ENCODE peak calls at places on chromosomes 2 and 18, in nine cellular contexts. Y is CD8-positive, alpha-beta T cell; G is HL-60; T is naive thymus-derived CD4-positive, alpha-beta T cell; X is activated T-cell treated with anti-CD3 and anti-CD28 coated beads for 1 hour; A is A172; C is H54; J is glutamatergic neuron; U is fibroblast of pulmonary artery. P is an unnamed sample.

GRCh38 chr18:317618-318017 is 49.8 kb upstream of the THOC1 start:
- DNase-seq in C (no peak), U (no peak), Y (no peak), J (no peak), X (no peak), G (no peak), A (no peak), T (no peak), P (no peak)

GRCh38 chr2:111238336-111238735 is 117.6 kb downstream of the BCL2L11 start:
- DNase-seq in X (no peak), G (peak), A (no peak), U (no peak), Y (no peak), T (no peak), J (no peak), C (no peak), P (peak)

GRCh38 chr2:113173563-113174368 is at the start of gene PSD4:
- DNase-seq in U (no peak), T (peak), C (no peak), X (peak), J (no peak), A (peak), G (peak), Y (peak), P (no peak)

GRCh38 chr2:2636813-2637212 is 305.7 kb upstream of the MYT1L start:
- DNase-seq in X (no peak), C (no peak), J (no peak), G (no peak), T (no peak), Y (no peak), A (no peak), U (no peak), P (no peak)

GRCh38 chr2:71716697-71717624 is 263.6 kb downstream of the DYSF start:
- DNase-seq in G (no peak), A (peak), T (no peak), J (no peak), C (peak), Y (no peak), U (peak), X (no peak), P (peak)

GRCh38 chr2:155372969-155373368 is 674.5 kb downstream of the KCNJ3 start:
- DNase-seq in X (no peak), Y (no peak), A (peak), U (peak), C (no peak), T (no peak), G (no peak), J (no peak), P (peak)

GRCh38 chr18:77983270-77983669 is 733.6 kb downstream of the GALR1 start:
- DNase-seq in J (no peak), U (no peak), C (no peak), Y (no peak), G (no peak), A (no peak), X (no peak), T (no peak), P (no peak)

GRCh38 chr2:59998324-59998723 is 555.1 kb downstream of the BCL11A start:
- DNase-seq in G (no peak), Y (no peak), X (no peak), C (no peak), T (no peak), U (no peak), A (no peak), J (no peak), P (no peak)

GRCh38 chr18:59649575-59649974 is 47.6 kb downstream of the CCBE1 start:
- DNase-seq in C (no peak), X (no peak), J (no peak), Y (no peak), G (no peak), A (no peak), T (no peak), U (no peak), P (no peak)

GRCh38 chr18:22710628-22711380 is 222.3 kb upstream of the RBBP8 start:
- DNase-seq in T (no peak), Y (no peak), G (no peak), X (no peak), J (peak), A (peak), U (peak), C (peak), P (peak)

GRCh38 chr2:636151-636621 is 41.0 kb downstream of the TMEM18 start:
- DNase-seq in A (no peak), T (no peak), U (no peak), G (no peak), Y (no peak), J (no peak), X (no peak), C (no peak), P (no peak)

GRCh38 chr2:54635554-54636152 is 87.8 kb upstream of the EML6 start:
- DNase-seq in C (no peak), X (no peak), T (no peak), Y (no peak), U (peak), G (no peak), A (peak), J (no peak), P (peak)

GRCh38 chr2:230691005-230691647 is 21.5 kb upstream of the CAB39 start:
- DNase-seq in U (peak), Y (no peak), G (no peak), T (no peak), C (peak), J (no peak), X (no peak), A (peak), P (peak)

GRCh38 chr18:61602836-61603235 is 269.6 kb downstream of the CDH20 start:
- DNase-seq in X (no peak), J (no peak), Y (no peak), T (no peak), A (peak), C (no peak), U (no peak), G (no peak), P (no peak)

GRCh38 chr2:118672571-118673158 is 174.8 kb downstream of the EN1 start:
- DNase-seq in T (no peak), G (no peak), A (peak), J (no peak), C (no peak), Y (no peak), X (no peak), U (peak), P (no peak)

GRCh38 chr2:219447242-219448098 is 12.8 kb downstream of the SPEG start:
- DNase-seq in J (no peak), X (no peak), Y (no peak), C (no peak), T (no peak), G (no peak), U (no peak), A (no peak), P (peak)

GRCh38 chr2:234979204-234980167 is 27.7 kb downstream of the SH3BP4 start:
- DNase-seq in C (no peak), X (no peak), G (no peak), T (no peak), J (no peak), Y (no peak), A (no peak), U (peak), P (peak)

GRCh38 chr2:230711224-230711623 is 1.4 kb upstream of the CAB39 start:
- DNase-seq in U (no peak), G (peak), T (no peak), C (no peak), X (no peak), Y (no peak), J (no peak), A (no peak), P (no peak)

GRCh38 chr2:85898881-85899280 is 10.1 kb upstream of the ST3GAL5 start:
- DNase-seq in U (no peak), A (no peak), C (no peak), T (no peak), G (no peak), Y (no peak), J (no peak), X (no peak), P (no peak)

GRCh38 chr2:46666044-46666662 is 186.8 kb downstream of the TMEM247 start:
- DNase-seq in A (no peak), C (no peak), J (no peak), G (no peak), X (no peak), T (no peak), Y (no peak), U (no peak), P (no peak)

GRCh38 chr2:197179744-197180498 is 130.7 kb downstream of the ANKRD44 start:
- DNase-seq in A (peak), T (no peak), J (no peak), X (no peak), Y (no peak), U (peak), G (no peak), C (peak), P (peak)

GRCh38 chr2:33236457-33236856 is 240.0 kb upstream of the RASGRP3 start:
- DNase-seq in A (peak), X (no peak), C (no peak), J (no peak), Y (no peak), G (no peak), U (peak), T (no peak), P (no peak)

GRCh38 chr2:101967826-101968498 is 23.8 kb upstream of the IL1R2 start:
- DNase-seq in G (no peak), Y (no peak), J (no peak), X (no peak), U (peak), T (no peak), C (no peak), A (no peak), P (peak)

GRCh38 chr2:159903404-159904126 is 105.6 kb upstream of the CD302 start:
- DNase-seq in A (no peak), T (peak), Y (peak), C (no peak), X (peak), U (peak), J (no peak), G (peak), P (no peak)

GRCh38 chr18:52903858-52904257 is 563.9 kb downstream of the DCC start:
- DNase-seq in X (no peak), T (no peak), A (peak), J (peak), Y (no peak), C (peak), G (peak), U (peak), P (peak)

GRCh38 chr2:164091673-164092072 is 355.9 kb upstream of the FIGN start:
- DNase-seq in U (no peak), J (no peak), T (no peak), Y (no peak), C (no peak), A (no peak), X (no peak), G (no peak), P (no peak)

GRCh38 chr18:45171575-45172225 is 443.6 kb upstream of the SLC14A2 start:
- DNase-seq in U (peak), T (no peak), X (no peak), J (no peak), C (no peak), A (no peak), Y (no peak), G (no peak), P (no peak)

GRCh38 chr18:69127844-69128486 is 272.7 kb upstream of the DOK6 start:
- DNase-seq in G (no peak), T (no peak), J (no peak), A (no peak), Y (no peak), X (no peak), U (peak), C (no peak), P (no peak)

P was measured in astrocyte of the hippocampus.